ENCODE peak calls at places on chromosomes 13 and 19, in six cellular contexts. One of them, this sample, is unnamed.

GRCh38 chr19:6925801-6926751 is 38.7 kb downstream of the ADGRE1 start:
- DNase-seq in testis: no peak
- DNase-seq in lung: no peak
- DNase-seq in caudate nucleus: no peak
- DNase-seq in A549: peak; percentile 84
- DNase-seq in WERI-Rb-1: no peak
- DNase-seq in this sample: no peak

GRCh38 chr19:53076984-53077383 is 26.2 kb downstream of the ZNF160 start:
- DNase-seq in testis: peak; percentile 78
- DNase-seq in lung: no peak
- DNase-seq in caudate nucleus: peak; percentile 48
- DNase-seq in A549: peak; percentile 28
- DNase-seq in WERI-Rb-1: peak; percentile 77
- DNase-seq in this sample: peak; percentile 50

GRCh38 chr19:38830039-38830733 is 1.4 kb downstream of the ECH1 start:
- DNase-seq in testis: no peak
- DNase-seq in lung: no peak
- DNase-seq in caudate nucleus: no peak
- DNase-seq in A549: no peak
- DNase-seq in WERI-Rb-1: no peak
- DNase-seq in this sample: no peak

GRCh38 chr13:63551731-63552130 is 2136.1 kb upstream of the PCDH20 start:
- DNase-seq in testis: no peak
- DNase-seq in lung: no peak
- DNase-seq in caudate nucleus: no peak
- DNase-seq in A549: no peak
- DNase-seq in WERI-Rb-1: no peak
- DNase-seq in this sample: no peak

GRCh38 chr13:77502104-77502720 is 33.3 kb upstream of the SCEL start:
- DNase-seq in testis: no peak
- DNase-seq in lung: no peak
- DNase-seq in caudate nucleus: no peak
- DNase-seq in A549: no peak
- DNase-seq in WERI-Rb-1: no peak
- DNase-seq in this sample: no peak

GRCh38 chr19:36115453-36116343 is at the start of gene TBCB:
- DNase-seq in testis: peak; percentile 18
- DNase-seq in lung: peak; percentile 91
- DNase-seq in caudate nucleus: no peak
- DNase-seq in A549: peak; percentile 56
- DNase-seq in WERI-Rb-1: no peak
- DNase-seq in this sample: no peak

GRCh38 chr13:44237276-44237767 is 136.3 kb upstream of the SERP2 start:
- DNase-seq in testis: peak; percentile 79
- DNase-seq in lung: peak; percentile 60
- DNase-seq in caudate nucleus: no peak
- DNase-seq in A549: peak; percentile 60
- DNase-seq in WERI-Rb-1: no peak
- DNase-seq in this sample: peak; percentile 42

GRCh38 chr13:30752201-30752797 is 17.0 kb downstream of the ALOX5AP start:
- DNase-seq in testis: no peak
- DNase-seq in lung: no peak
- DNase-seq in caudate nucleus: no peak
- DNase-seq in A549: no peak
- DNase-seq in WERI-Rb-1: peak; percentile 60
- DNase-seq in this sample: no peak

GRCh38 chr13:113855931-113856715 is 7.8 kb downstream of the GAS6 start:
- DNase-seq in testis: peak; percentile 13
- DNase-seq in lung: no peak
- DNase-seq in caudate nucleus: no peak
- DNase-seq in A549: no peak
- DNase-seq in WERI-Rb-1: no peak
- DNase-seq in this sample: no peak

DNA sequence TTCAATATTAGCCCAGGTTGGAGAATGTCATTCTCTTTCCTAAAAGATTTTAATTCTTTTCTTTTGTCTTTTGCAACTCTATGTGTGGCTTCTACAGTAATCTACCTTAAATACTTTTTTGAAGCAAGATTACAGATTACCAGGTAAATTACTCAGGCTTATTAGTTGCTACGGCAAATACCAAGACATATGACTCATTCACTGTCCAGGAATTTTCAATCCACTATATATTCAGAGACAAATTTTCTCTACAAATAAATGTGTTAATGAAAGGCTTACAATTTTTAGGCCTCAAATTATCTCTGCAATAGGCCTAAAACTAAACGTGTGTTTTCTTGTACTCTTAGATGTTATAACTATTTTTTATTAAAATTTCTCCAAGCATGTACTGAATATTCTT is 631.3 kb downstream of the DIAPH3 start:
- DNase-seq in testis: no peak
- DNase-seq in lung: no peak
- DNase-seq in caudate nucleus: no peak
- DNase-seq in A549: no peak
- DNase-seq in WERI-Rb-1: no peak
- DNase-seq in this sample: no peak
- H3K27ac ChIP-seq in testis: no peak overlapping the region
- H3K27ac ChIP-seq in lung: no peak overlapping the region
- H3K27ac ChIP-seq in caudate nucleus: no peak overlapping the region
- H3K27ac ChIP-seq in A549: no peak overlapping the region
- H3K27ac ChIP-seq in WERI-Rb-1: no peak overlapping the region
- H3K27ac ChIP-seq in this sample: no peak overlapping the region

GRCh38 chr19:17484520-17485180 is 14.3 kb downstream of the SLC27A1 start:
- DNase-seq in testis: no peak
- DNase-seq in lung: no peak
- DNase-seq in caudate nucleus: no peak
- DNase-seq in A549: no peak
- DNase-seq in WERI-Rb-1: no peak
- DNase-seq in this sample: no peak
- H3K27ac ChIP-seq in testis: no peak overlapping the region
- H3K27ac ChIP-seq in lung: no peak overlapping the region
- H3K27ac ChIP-seq in caudate nucleus: no peak overlapping the region
- H3K27ac ChIP-seq in A549: no peak overlapping the region
- H3K27ac ChIP-seq in WERI-Rb-1: no peak overlapping the region
- H3K27ac ChIP-seq in this sample: no peak overlapping the region

GRCh38 chr13:98567140-98567539 is 9.8 kb downstream of the STK24 start:
- DNase-seq in testis: no peak
- DNase-seq in lung: no peak
- DNase-seq in caudate nucleus: no peak
- DNase-seq in A549: no peak
- DNase-seq in WERI-Rb-1: no peak
- DNase-seq in this sample: no peak

GRCh38 chr13:98557934-98558630 is 18.8 kb downstream of the STK24 start:
- DNase-seq in testis: no peak
- DNase-seq in lung: no peak
- DNase-seq in caudate nucleus: no peak
- DNase-seq in A549: no peak
- DNase-seq in WERI-Rb-1: peak; percentile 53
- DNase-seq in this sample: no peak

GRCh38 chr13:98564204-98564603 is 12.7 kb downstream of the STK24 start:
- DNase-seq in testis: no peak
- DNase-seq in lung: no peak
- DNase-seq in caudate nucleus: no peak
- DNase-seq in A549: no peak
- DNase-seq in WERI-Rb-1: peak; percentile 15
- DNase-seq in this sample: no peak

GRCh38 chr13:98565726-98566577 is 11.0 kb downstream of the STK24 start:
- DNase-seq in testis: no peak
- DNase-seq in lung: no peak
- DNase-seq in caudate nucleus: no peak
- DNase-seq in A549: no peak
- DNase-seq in WERI-Rb-1: peak; percentile 9
- DNase-seq in this sample: no peak

DNA sequence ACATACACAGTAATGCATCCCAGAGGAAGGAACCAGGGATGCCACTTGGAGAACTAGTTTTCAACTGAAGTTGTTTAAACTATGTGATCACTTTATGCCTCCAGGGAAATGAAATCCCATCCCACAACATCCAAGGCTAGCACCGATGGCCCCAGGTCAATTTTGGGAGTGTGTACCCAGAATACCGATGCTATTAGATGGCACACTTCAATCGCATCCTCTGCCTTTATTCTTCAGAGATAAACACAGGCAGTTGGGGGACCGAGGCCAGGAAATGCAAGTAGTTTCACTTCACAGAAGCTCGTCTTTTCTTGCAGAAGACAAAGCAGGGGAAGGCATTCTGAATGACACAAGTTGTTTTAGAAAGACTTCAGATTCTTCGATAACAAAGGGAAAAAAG is 13.8 kb downstream of the STK24 start:
- DNase-seq in testis: no peak
- DNase-seq in lung: no peak
- DNase-seq in caudate nucleus: no peak
- DNase-seq in A549: no peak
- DNase-seq in WERI-Rb-1: no peak
- DNase-seq in this sample: no peak
- H3K27ac ChIP-seq in testis: peak overlapping the region; percentile 36
- H3K27ac ChIP-seq in lung: no peak overlapping the region
- H3K27ac ChIP-seq in caudate nucleus: no peak overlapping the region
- H3K27ac ChIP-seq in A549: no peak overlapping the region
- H3K27ac ChIP-seq in WERI-Rb-1: no peak overlapping the region
- H3K27ac ChIP-seq in this sample: no peak overlapping the region

GRCh38 chr13:51625555-51626345 is 41.5 kb downstream of the WDFY2 start:
- DNase-seq in testis: peak; percentile 61
- DNase-seq in lung: no peak
- DNase-seq in caudate nucleus: no peak
- DNase-seq in A549: no peak
- DNase-seq in WERI-Rb-1: no peak
- DNase-seq in this sample: no peak
- H3K27ac ChIP-seq in testis: no peak overlapping the region
- H3K27ac ChIP-seq in lung: no peak overlapping the region
- H3K27ac ChIP-seq in caudate nucleus: peak overlapping the region; percentile 61
- H3K27ac ChIP-seq in A549: no peak overlapping the region
- H3K27ac ChIP-seq in WERI-Rb-1: no peak overlapping the region
- H3K27ac ChIP-seq in this sample: peak overlapping the region; percentile 46

GRCh38 chr13:89514534-89515312 is 1832.8 kb upstream of the MIR17HG start:
- DNase-seq in testis: no peak
- DNase-seq in lung: no peak
- DNase-seq in caudate nucleus: no peak
- DNase-seq in A549: peak; percentile 91
- DNase-seq in WERI-Rb-1: peak; percentile 42
- DNase-seq in this sample: no peak
- H3K27ac ChIP-seq in testis: no peak overlapping the region
- H3K27ac ChIP-seq in lung: no peak overlapping the region
- H3K27ac ChIP-seq in caudate nucleus: no peak overlapping the region
- H3K27ac ChIP-seq in A549: peak overlapping the region; percentile 86
- H3K27ac ChIP-seq in WERI-Rb-1: no peak overlapping the region
- H3K27ac ChIP-seq in this sample: no peak overlapping the region

DNA sequence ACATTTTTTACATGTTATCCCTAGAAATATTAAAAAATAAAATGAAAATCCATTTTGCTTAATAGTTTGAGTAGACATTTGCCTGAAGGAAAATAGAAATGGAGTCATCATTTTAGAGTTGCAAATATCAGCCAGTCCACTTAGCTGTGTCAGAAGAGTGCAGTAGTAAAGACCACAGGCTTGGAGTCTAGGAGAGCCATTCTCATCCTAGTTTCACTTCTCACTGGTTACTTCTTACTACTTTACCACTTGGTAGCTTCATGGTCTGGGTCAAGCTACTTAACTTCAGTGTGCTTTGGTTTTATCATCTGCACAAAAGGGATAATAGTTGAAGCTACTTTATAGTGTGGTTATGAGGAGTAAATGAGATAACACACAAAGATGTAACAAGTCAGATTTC is 286.5 kb upstream of the NBEA start:
- DNase-seq in testis: no peak
- DNase-seq in lung: no peak
- DNase-seq in caudate nucleus: no peak
- DNase-seq in A549: no peak
- DNase-seq in WERI-Rb-1: no peak
- DNase-seq in this sample: no peak
- H3K27ac ChIP-seq in testis: no peak overlapping the region
- H3K27ac ChIP-seq in lung: no peak overlapping the region
- H3K27ac ChIP-seq in caudate nucleus: no peak overlapping the region
- H3K27ac ChIP-seq in A549: no peak overlapping the region
- H3K27ac ChIP-seq in WERI-Rb-1: no peak overlapping the region
- H3K27ac ChIP-seq in this sample: no peak overlapping the region